ENCODE peak calls at places on chromosomes 4 and X, in ten cellular contexts. W is NCI-H1092 treated with DMSO at 0.1 percent for 48 hours; E is IMR-90; Q is left ventricle myocardium inferior; P is NCI-H1694 treated with DMSO at 0.1 percent for 48 hours; H is DMS 273 treated with DMSO at 0.1 percent for 48 hours; G is ELF-1; M is fibroblast of lung; N is AG10803; R is stimulated activated CD8-positive, alpha-beta memory T cell treated with anti-CD3 and anti-CD28 coated beads, Interleukin-4, amount 100 ng/mL, for 24 hours. D is an unnamed sample.

GRCh38 chrX:137405449-137406140 is 160.3 kb upstream of the ZIC3 start:
- DNase-seq in W (no peak), E (no peak), Q (no peak), P (no peak), H (no peak), G (no peak), M (no peak), N (no peak), R (no peak), D (no peak)

GRCh38 chr4:88514557-88515511 is 8.7 kb downstream of the PYURF start:
- DNase-seq in W (peak; percentile 13), E (no peak), Q (no peak), P (no peak), H (no peak), G (no peak), M (no peak), N (no peak), R (no peak), D (no peak)

GRCh38 chr4:75880278-75880677 is 22.0 kb downstream of the PPEF2 start:
- DNase-seq in W (no peak), E (peak; percentile 43), Q (no peak), P (no peak), H (no peak), G (no peak), M (no peak), N (no peak), R (no peak), D (no peak)

GRCh38 chrX:151505796-151506195 is 57.7 kb upstream of the PASD1 start:
- DNase-seq in W (peak; percentile 2), E (no peak), Q (no peak), P (no peak), H (no peak), G (peak; percentile 49), M (no peak), N (peak; percentile 12), R (no peak), D (peak; percentile 84)

GRCh38 chrX:46279925-46280313 is 265.3 kb downstream of the ZNF674 start:
- DNase-seq in W (no peak), E (peak; percentile 28), Q (no peak), P (no peak), H (no peak), G (no peak), M (peak; percentile 63), N (peak; percentile 57), R (no peak), D (no peak)

GRCh38 chr4:1050486-1051213 is 39.2 kb downstream of the FGFRL1 start:
- DNase-seq in W (no peak), E (no peak), Q (peak; percentile 7), P (no peak), H (no peak), G (peak; percentile 74), M (no peak), N (no peak), R (no peak), D (no peak)

GRCh38 chrX:78514852-78515251 is 144.3 kb downstream of the RTL3 start:
- DNase-seq in W (no peak), E (no peak), Q (no peak), P (no peak), H (no peak), G (peak; percentile 88), M (peak; percentile 12), N (no peak), R (no peak), D (no peak)

GRCh38 chr4:62279689-62280088 is 1079.6 kb downstream of the ADGRL3 start:
- DNase-seq in W (no peak), E (no peak), Q (no peak), P (no peak), H (no peak), G (no peak), M (no peak), N (no peak), R (no peak), D (no peak)

GRCh38 chr4:80208606-80209005 is 11.3 kb downstream of the PRDM8 start:
- DNase-seq in W (no peak), E (peak; percentile 35), Q (no peak), P (peak; percentile 47), H (no peak), G (no peak), M (no peak), N (no peak), R (no peak), D (peak; percentile 21)

GRCh38 chr4:3174371-3175338 is 74.3 kb upstream of the MSANTD1 start:
- DNase-seq in W (peak; percentile 43), E (no peak), Q (no peak), P (no peak), H (no peak), G (no peak), M (no peak), N (no peak), R (no peak), D (no peak)

GRCh38 chr4:3852751-3853150 is 86.6 kb downstream of the ADRA2C start:
- DNase-seq in W (no peak), E (no peak), Q (no peak), P (no peak), H (no peak), G (no peak), M (no peak), N (no peak), R (no peak), D (no peak)

GRCh38 chrX:39848900-39849299 is 248.9 kb downstream of the BCOR start:
- DNase-seq in W (no peak), E (peak; percentile 95), Q (no peak), P (no peak), H (no peak), G (no peak), M (peak; percentile 87), N (peak; percentile 83), R (no peak), D (no peak)

GRCh38 chr4:75727073-75727472 is 2.7 kb downstream of the USO1 start:
- DNase-seq in W (no peak), E (peak; percentile 15), Q (no peak), P (no peak), H (no peak), G (no peak), M (no peak), N (no peak), R (no peak), D (no peak)

GRCh38 chr4:113452868-113453620 is 308.5 kb downstream of the CAMK2D start:
- DNase-seq in W (no peak), E (peak; percentile 79), Q (no peak), P (no peak), H (no peak), G (peak; percentile 72), M (peak; percentile 92), N (peak; percentile 25), R (no peak), D (peak; percentile 13)

GRCh38 chr4:110480031-110480549 is 4.1 kb downstream of the ENPEP start:
- DNase-seq in W (no peak), E (peak; percentile 94), Q (no peak), P (no peak), H (no peak), G (no peak), M (peak; percentile 95), N (peak; percentile 99), R (no peak), D (no peak)

GRCh38 chr4:143367863-143368262 is 31.2 kb downstream of the GAB1 start:
- DNase-seq in W (no peak), E (no peak), Q (no peak), P (no peak), H (no peak), G (no peak), M (no peak), N (no peak), R (no peak), D (no peak)

GRCh38 chr4:135371137-135371536 is 1169.5 kb upstream of the PABPC4L start:
- DNase-seq in W (peak; percentile 0), E (no peak), Q (no peak), P (no peak), H (no peak), G (peak; percentile 37), M (no peak), N (no peak), R (no peak), D (peak; percentile 15)

GRCh38 chrX:77167993-77168392 is 279.2 kb upstream of the FGF16 start:
- DNase-seq in W (no peak), E (no peak), Q (no peak), P (no peak), H (no peak), G (no peak), M (no peak), N (no peak), R (no peak), D (no peak)

GRCh38 chr4:8225704-8226443 is 26.8 kb downstream of the SH3TC1 start:
- DNase-seq in W (peak; percentile 84), E (no peak), Q (no peak), P (peak; percentile 22), H (no peak), G (peak; percentile 51), M (peak; percentile 39), N (no peak), R (no peak), D (peak; percentile 18)

GRCh38 chr4:54526560-54526959 is 131.2 kb upstream of the KIT start:
- DNase-seq in W (no peak), E (no peak), Q (no peak), P (no peak), H (no peak), G (no peak), M (no peak), N (no peak), R (no peak), D (no peak)

GRCh38 chr4:74433043-74433442 is 11.9 kb upstream of the AREG start:
- DNase-seq in W (no peak), E (peak; percentile 24), Q (no peak), P (no peak), H (no peak), G (no peak), M (peak; percentile 25), N (no peak), R (no peak), D (no peak)

GRCh38 chrX:48492293-48492910 is 16.4 kb upstream of the PORCN start:
- DNase-seq in W (no peak), E (peak; percentile 35), Q (no peak), P (no peak), H (no peak), G (peak; percentile 68), M (no peak), N (peak; percentile 46), R (no peak), D (no peak)

GRCh38 chr4:38803833-38804653 is 548 bp downstream of the TLR1 start:
- DNase-seq in W (no peak), E (no peak), Q (no peak), P (no peak), H (no peak), G (no peak), M (no peak), N (peak; percentile 31), R (no peak), D (no peak)

GRCh38 chr4:86159216-86159615 is 200.6 kb downstream of the MAPK10 start:
- DNase-seq in W (no peak), E (no peak), Q (no peak), P (no peak), H (no peak), G (no peak), M (no peak), N (no peak), R (no peak), D (no peak)